ENCODE peak calls at places on chromosomes 6 and 20, in six cellular contexts. I is body of pancreas; X is NCI-H1092 treated with DMSO at 0.1 percent for 48 hours; P is glutamatergic neuron; M is activated effector memory CD4-positive, alpha-beta T cell treated with anti-CD3 and anti-CD28 coated beads, Interleukin-2, amount 50 U/mL, for 16 hours; J is cerebellar cortex. E is an unnamed sample.

GRCh38 chr6:119276211-119276610 is 73.3 kb downstream of the MAN1A1 start:
- DNase-seq in I (no peak), X (no peak), P (no peak), M (no peak), J (no peak), E (no peak)

GRCh38 chr6:45415315-45415714 is 37.6 kb upstream of the SUPT3H start:
- DNase-seq in I (no peak), X (no peak), P (no peak), M (no peak), J (no peak), E (no peak)

GRCh38 chr20:13995086-13995665 is at the start of gene MACROD2:
- DNase-seq in I (peak; percentile 99), X (peak; percentile 93), P (peak; percentile 99), M (no peak), J (peak; percentile 87), E (peak; percentile 96)

GRCh38 chr6:11434565-11435326 is 102.8 kb upstream of the TMEM170B start:
- DNase-seq in I (peak; percentile 34), X (no peak), P (no peak), M (no peak), J (no peak), E (no peak)

GRCh38 chr6:21500894-21501293 is 92.7 kb upstream of the SOX4 start:
- DNase-seq in I (peak; percentile 97), X (peak; percentile 93), P (no peak), M (no peak), J (no peak), E (no peak)

GRCh38 chr6:166488081-166488685 is 98.3 kb downstream of the RAMACL start:
- DNase-seq in I (peak; percentile 31), X (no peak), P (no peak), M (peak; percentile 91), J (no peak), E (no peak)

GRCh38 chr6:139240161-139241010 is 51.4 kb downstream of the TXLNB start:
- DNase-seq in I (peak; percentile 69), X (peak; percentile 17), P (no peak), M (no peak), J (peak; percentile 9), E (no peak)

GRCh38 chr20:58701431-58702160 is 9.0 kb downstream of the NPEPL1 start:
- DNase-seq in I (no peak), X (no peak), P (no peak), M (no peak), J (no peak), E (no peak)

GRCh38 chr6:473759-474453 is 82.4 kb downstream of the IRF4 start:
- DNase-seq in I (no peak), X (no peak), P (no peak), M (peak; percentile 60), J (no peak), E (no peak)

GRCh38 chr20:37901667-37902503 is 1.0 kb upstream of the VSTM2L start:
- DNase-seq in I (peak; percentile 27), X (peak; percentile 79), P (no peak), M (no peak), J (peak; percentile 78), E (peak; percentile 64)

GRCh38 chr20:4950437-4950836 is 50.9 kb downstream of the SLC23A2 start:
- DNase-seq in I (no peak), X (no peak), P (no peak), M (no peak), J (no peak), E (no peak)

GRCh38 chr6:108612852-108613251 is 52.1 kb downstream of the FOXO3 start:
- DNase-seq in I (no peak), X (no peak), P (no peak), M (no peak), J (no peak), E (no peak)

GRCh38 chr20:29079769-29080690 is 2177.4 kb upstream of the DEFB115 start:
- DNase-seq in I (peak; percentile 24), X (no peak), P (no peak), M (peak; percentile 73), J (peak; percentile 77), E (peak; percentile 85)

GRCh38 chr6:111565316-111566221 is 40.1 kb downstream of the TRAF3IP2 start:
- DNase-seq in I (peak; percentile 47), X (peak; percentile 78), P (no peak), M (no peak), J (no peak), E (no peak)

GRCh38 chr20:10309326-10309725 is 90.7 kb downstream of the SNAP25 start:
- DNase-seq in I (no peak), X (no peak), P (no peak), M (no peak), J (no peak), E (peak; percentile 23)

GRCh38 chr20:49132995-49133451 is 55.1 kb downstream of the STAU1 start:
- DNase-seq in I (peak; percentile 43), X (peak; percentile 25), P (no peak), M (no peak), J (peak; percentile 89), E (peak; percentile 37)

GRCh38 chr20:44642203-44643153 is 9.0 kb downstream of the ADA start:
- DNase-seq in I (peak; percentile 81), X (peak; percentile 84), P (no peak), M (peak; percentile 69), J (peak; percentile 58), E (peak; percentile 65)

GRCh38 chr6:77092971-77093370 is 370.3 kb downstream of the HTR1B start:
- DNase-seq in I (no peak), X (no peak), P (no peak), M (no peak), J (no peak), E (no peak)

GRCh38 chr6:28757429-28758045 is 166.2 kb downstream of the TRIM27 start:
- DNase-seq in I (no peak), X (no peak), P (peak; percentile 28), M (no peak), J (peak; percentile 66), E (peak; percentile 44)

GRCh38 chr20:37223053-37223452 is 38.6 kb downstream of the GHRH start:
- DNase-seq in I (no peak), X (no peak), P (no peak), M (no peak), J (no peak), E (no peak)

GRCh38 chr6:72937160-72937559 is 288.1 kb downstream of the KHDC1L start:
- DNase-seq in I (no peak), X (no peak), P (no peak), M (no peak), J (no peak), E (no peak)

GRCh38 chr6:90860822-90861601 is 274.1 kb upstream of the MAP3K7 start:
- DNase-seq in I (no peak), X (peak; percentile 7), P (no peak), M (no peak), J (peak; percentile 5), E (no peak)

GRCh38 chr6:45458672-45459071 is 80.9 kb upstream of the SUPT3H start:
- DNase-seq in I (no peak), X (no peak), P (no peak), M (no peak), J (no peak), E (no peak)

E was measured in BE2C.